ENCODE peak calls at places on chromosomes 6 and 20, in ten cellular contexts. H is NCI-H774; S is glutamatergic neuron; D is C1 segment of cervical spinal cord; J is EL; M is non-pigmented ciliary epithelial cell; G is smooth muscle cell of the brain vasculature; O is cardiac fibroblast; I is spleen; L is naive thymus-derived CD8-positive, alpha-beta T cell. Z is an unnamed sample.

GRCh38 chr6:29502597-29502996 is 14.8 kb upstream of the MAS1L start:
- DNase-seq in H (no peak), S (no peak), D (no peak), J (peak), M (no peak), G (no peak), O (peak), I (no peak), L (no peak), Z (peak)

GRCh38 chr6:110999634-111000270 is 17.9 kb downstream of the RPF2 start:
- DNase-seq in H (no peak), S (no peak), D (no peak), J (peak), M (no peak), G (no peak), O (peak), I (no peak), L (no peak), Z (peak)

GRCh38 chr6:43263314-43264178 is 20.3 kb downstream of the TTBK1 start:
- DNase-seq in H (peak), S (peak), D (no peak), J (peak), M (no peak), G (no peak), O (peak), I (peak), L (peak), Z (peak)

GRCh38 chr20:33811763-33812672 is 870 bp downstream of the CHMP4B start:
- DNase-seq in H (no peak), S (no peak), D (no peak), J (peak), M (peak), G (peak), O (peak), I (peak), L (no peak), Z (peak)

GRCh38 chr6:147142684-147143245 is 61.5 kb upstream of the STXBP5 start:
- DNase-seq in H (no peak), S (no peak), D (no peak), J (peak), M (no peak), G (no peak), O (no peak), I (no peak), L (no peak), Z (peak)

GRCh38 chr6:37134622-37135191 is 35.2 kb upstream of the PIM1 start:
- DNase-seq in H (no peak), S (no peak), D (no peak), J (peak), M (peak), G (peak), O (peak), I (no peak), L (no peak), Z (peak)

GRCh38 chr20:60365063-60365640 is 406.9 kb downstream of the CDH26 start:
- DNase-seq in H (no peak), S (no peak), D (no peak), J (no peak), M (no peak), G (no peak), O (no peak), I (no peak), L (no peak), Z (no peak)

GRCh38 chr20:37680420-37680819 is 13.4 kb upstream of the CTNNBL1 start:
- DNase-seq in H (no peak), S (no peak), D (no peak), J (peak), M (no peak), G (no peak), O (peak), I (no peak), L (no peak), Z (peak)

GRCh38 chr6:144617231-144618199 is 332.4 kb downstream of the UTRN start:
- DNase-seq in H (no peak), S (no peak), D (no peak), J (no peak), M (no peak), G (peak), O (no peak), I (no peak), L (no peak), Z (no peak)

GRCh38 chr20:33656783-33657703 is 5.1 kb upstream of the C20orf144 start:
- DNase-seq in H (no peak), S (peak), D (no peak), J (no peak), M (no peak), G (no peak), O (no peak), I (peak), L (no peak), Z (no peak)

GRCh38 chr20:25399038-25399430 is 8.4 kb upstream of the ABHD12 start:
- DNase-seq in H (peak), S (no peak), D (no peak), J (peak), M (peak), G (peak), O (peak), I (no peak), L (no peak), Z (peak)

GRCh38 chr6:24838081-24838480 is 39.4 kb upstream of the ARMH2 start:
- DNase-seq in H (no peak), S (no peak), D (no peak), J (no peak), M (no peak), G (no peak), O (peak), I (no peak), L (no peak), Z (no peak)